ENCODE peak calls at places on chromosomes 12 and 14, in ten cellular contexts. C, Z, A, U, W, V, X, S, B and D are unnamed samples.

GRCh38 chr14:42140831-42141279 is 534.2 kb downstream of the LRFN5 start:
- DNase-seq in Z (no peak), U (no peak), W (no peak), V (peak), B (peak), S (no peak), C (peak), X (peak), A (no peak), D (no peak)

GRCh38 chr12:13223176-13223806 is 26.8 kb downstream of the EMP1 start:
- DNase-seq in W (no peak), B (peak), V (peak), C (no peak), U (no peak), A (no peak), S (no peak), Z (no peak), X (peak), D (no peak)

GRCh38 chr12:50282581-50283229 is 615 bp downstream of the LIMA1 start:
- DNase-seq in Z (no peak), C (no peak), S (no peak), W (no peak), B (no peak), U (no peak), A (no peak), V (no peak), X (peak), D (peak)

GRCh38 chr14:77825895-77826519 is 26.1 kb downstream of the ADCK1 start:
- DNase-seq in U (no peak), A (no peak), B (no peak), V (no peak), S (no peak), X (no peak), Z (no peak), W (no peak), C (no peak), D (no peak)

GRCh38 chr12:68483592-68484373 is 126.9 kb upstream of the RAP1B start:
- DNase-seq in U (no peak), C (no peak), V (peak), B (no peak), W (no peak), A (no peak), S (no peak), X (peak), Z (no peak), D (no peak)

GRCh38 chr12:68358532-68359485 is 26.6 kb upstream of the MDM1 start:
- DNase-seq in U (peak), X (peak), C (peak), A (peak), V (peak), S (no peak), W (peak), Z (peak), B (peak), D (peak)

GRCh38 chr14:100434033-100434601 is 111.0 kb downstream of the SLC25A47 start:
- DNase-seq in C (no peak), U (no peak), A (no peak), B (no peak), S (no peak), W (no peak), X (no peak), V (no peak), Z (no peak), D (no peak)

GRCh38 chr14:32010561-32011188 is 66.4 kb upstream of the ARHGAP5 start:
- DNase-seq in A (no peak), X (peak), S (no peak), W (no peak), C (peak), B (no peak), V (peak), Z (no peak), U (peak), D (peak)

GRCh38 chr12:93847517-93848452 is 170.6 kb downstream of the CRADD start:
- DNase-seq in B (no peak), Z (no peak), X (no peak), A (no peak), V (no peak), S (no peak), U (no peak), C (no peak), W (no peak), D (no peak)

GRCh38 chr12:48998497-48999353 is 450 bp downstream of the DDN start:
- DNase-seq in U (no peak), X (peak), Z (no peak), W (peak), B (no peak), S (no peak), A (no peak), C (no peak), V (peak), D (no peak)

GRCh38 chr14:77053046-77053841 is 24.7 kb upstream of the IRF2BPL start:
- DNase-seq in A (peak), Z (peak), C (no peak), X (peak), W (peak), B (no peak), U (peak), S (peak), V (peak), D (peak)

GRCh38 chr12:42104087-42104486 is 40.6 kb downstream of the GXYLT1 start:
- DNase-seq in W (no peak), A (no peak), C (no peak), Z (no peak), B (no peak), S (no peak), U (no peak), V (no peak), X (no peak), D (no peak)

GRCh38 chr14:77303417-77304156 is 17.1 kb downstream of the POMT2 start:
- DNase-seq in B (peak), S (no peak), W (peak), V (peak), X (peak), A (no peak), U (peak), C (peak), Z (no peak), D (no peak)

GRCh38 chr14:105108516-105108864 is 43.3 kb upstream of the GPR132 start:
- DNase-seq in S (no peak), W (no peak), U (no peak), V (no peak), B (no peak), Z (no peak), C (no peak), X (no peak), A (no peak), D (no peak)

GRCh38 chr12:110600254-110600653 is 13.7 kb upstream of the TCTN1 start:
- DNase-seq in X (peak), B (peak), U (peak), A (no peak), W (no peak), Z (no peak), V (peak), S (no peak), C (no peak), D (no peak)

GRCh38 chr14:76870146-76870545 is 43.9 kb downstream of the LRRC74A start:
- DNase-seq in C (no peak), W (peak), B (no peak), U (peak), X (no peak), S (no peak), Z (peak), A (no peak), V (peak), D (peak)

GRCh38 chr12:120257041-120257821 is 8.3 kb downstream of the PXN start:
- DNase-seq in Z (no peak), X (peak), V (no peak), W (peak), C (peak), S (no peak), A (peak), U (peak), B (peak), D (no peak)

GRCh38 chr14:82067221-82067620 is 533.6 kb upstream of the SEL1L start:
- DNase-seq in U (no peak), B (no peak), V (no peak), X (no peak), Z (no peak), A (no peak), S (no peak), W (no peak), C (no peak), D (no peak)

GRCh38 chr14:89013698-89014569 is 189.5 kb downstream of the TTC8 start:
- DNase-seq in C (no peak), X (no peak), B (no peak), A (no peak), U (no peak), S (no peak), Z (no peak), V (no peak), W (no peak), D (no peak)

GRCh38 chr14:31320216-31320615 is 100.1 kb downstream of the HEATR5A start:
- DNase-seq in V (no peak), Z (no peak), U (no peak), B (no peak), A (no peak), C (no peak), X (no peak), S (no peak), W (no peak), D (no peak)

GRCh38 chr14:23186913-23187654 is 3.6 kb upstream of the SLC7A8 start:
- DNase-seq in W (peak), Z (no peak), U (peak), A (no peak), V (peak), B (no peak), S (no peak), X (peak), C (no peak), D (peak)

GRCh38 chr14:35818346-35819115 is 7.6 kb upstream of the BRMS1L start:
- DNase-seq in W (peak), V (peak), Z (no peak), C (peak), S (no peak), A (peak), X (peak), U (peak), B (peak), D (peak)

GRCh38 chr14:35362911-35363374 is 41.6 kb downstream of the NFKBIA start:
- DNase-seq in Z (no peak), C (no peak), U (no peak), A (no peak), X (peak), B (no peak), V (no peak), W (no peak), S (no peak), D (no peak)

GRCh38 chr12:103705927-103706326 is 118.9 kb downstream of the STAB2 start:
- DNase-seq in C (no peak), W (no peak), U (peak), S (no peak), V (peak), Z (no peak), B (no peak), X (no peak), A (no peak), D (peak)

GRCh38 chr14:40229676-40230075 is 797.4 kb upstream of the FBXO33 start:
- DNase-seq in X (no peak), V (no peak), Z (no peak), B (no peak), W (no peak), A (no peak), C (no peak), U (no peak), S (no peak), D (no peak)

GRCh38 chr14:65774041-65774440 is 361.5 kb downstream of the FUT8 start:
- DNase-seq in A (no peak), C (no peak), B (no peak), X (no peak), S (no peak), W (no peak), V (no peak), Z (no peak), U (no peak), D (no peak)

GRCh38 chr12:120015313-120015712 is 26.3 kb downstream of the BICDL1 start:
- DNase-seq in Z (no peak), W (no peak), S (peak), U (no peak), V (no peak), C (no peak), B (no peak), X (no peak), A (no peak), D (no peak)

GRCh38 chr12:795305-795704 is 42.9 kb downstream of the WNK1 start:
- DNase-seq in B (no peak), Z (no peak), U (peak), A (no peak), W (no peak), V (no peak), C (no peak), X (no peak), S (peak), D (no peak)

GRCh38 chr14:71855399-71856036 is 76.7 kb upstream of the RGS6 start:
- DNase-seq in W (peak), Z (peak), A (peak), V (peak), U (peak), B (peak), X (peak), C (peak), S (peak), D (peak)

GRCh38 chr12:48786591-48787544 is 2.0 kb downstream of the ADCY6 start:
- DNase-seq in U (no peak), W (no peak), X (no peak), S (no peak), B (no peak), Z (no peak), A (no peak), V (no peak), C (no peak), D (no peak)

GRCh38 chr12:100716949-100717732 is 77.4 kb upstream of the ANO4 start:
- DNase-seq in C (no peak), Z (peak), B (no peak), W (peak), S (no peak), U (peak), A (no peak), X (no peak), V (no peak), D (peak)

GRCh38 chr12:100229036-100229635 is 28.5 kb downstream of the ACTR6 start:
- DNase-seq in S (no peak), X (peak), V (peak), B (no peak), U (peak), Z (no peak), A (no peak), C (peak), W (peak), D (no peak)